ENCODE peak calls at places on chromosomes 7 and 10, in seven cellular contexts. B is suprapubic skin, W is A549, P is transverse colon, L is sigmoid colon, U is ovary, G is esophagus muscularis mucosa. M is an unnamed sample.

GRCh38 chr7:146575903-146576302 is 459.3 kb downstream of the CNTNAP2 start:
- DNase-seq in P (no peak), W (no peak), U (no peak), B (no peak), L (no peak), G (no peak), M (no peak)

GRCh38 chr10:125608474-125608873 is 74.5 kb downstream of the TEX36 start:
- DNase-seq in P (no peak), G (no peak), L (no peak), B (no peak), U (no peak), W (no peak), M (no peak)

GRCh38 chr10:32985781-32986350 is 27.8 kb upstream of the ITGB1 start:
- DNase-seq in B (no peak), L (no peak), W (no peak), P (no peak), G (no peak), U (no peak), M (no peak)

GRCh38 chr10:35464805-35465456 is 128.6 kb downstream of the CCNY start:
- DNase-seq in P (no peak), W (no peak), U (no peak), G (no peak), B (no peak), L (no peak), M (no peak)

GRCh38 chr10:96904648-96905047 is 72.5 kb downstream of the LCOR start:
- DNase-seq in U (no peak), B (no peak), G (no peak), P (no peak), W (no peak), L (no peak), M (no peak)

GRCh38 chr10:80443531-80443974 is 10.6 kb upstream of the TSPAN14 start:
- DNase-seq in W (no peak), P (peak; percentile 17), G (no peak), B (no peak), L (no peak), U (no peak), M (no peak)

GRCh38 chr7:33107136-33108066 is 1.8 kb downstream of the RP9 start:
- DNase-seq in P (peak; percentile 32), G (no peak), B (no peak), L (no peak), U (no peak), W (peak; percentile 18), M (peak; percentile 31)

GRCh38 chr7:15143936-15144335 is 241.4 kb upstream of the DGKB start:
- DNase-seq in W (no peak), L (no peak), U (no peak), G (no peak), P (no peak), B (no peak), M (no peak)

GRCh38 chr10:103763374-103764202 is 91.8 kb downstream of the SH3PXD2A start:
- DNase-seq in L (no peak), P (no peak), W (no peak), G (no peak), U (no peak), B (no peak), M (no peak)

GRCh38 chr7:86814980-86815379 is 171.3 kb downstream of the GRM3 start:
- DNase-seq in B (no peak), L (no peak), G (no peak), P (no peak), U (no peak), W (no peak), M (no peak)
- TF ChIP-seq CTCF in B (no peak), L (no peak), G (no peak), P (peak; percentile 22), U (no peak), W (peak; percentile 32), M (peak; percentile 21)

GRCh38 chr10:83539528-83540308 is 599.6 kb upstream of the GHITM start:
- DNase-seq in P (peak; percentile 30), L (peak; percentile 89), B (no peak), U (peak; percentile 80), W (no peak), G (no peak), M (no peak)

GRCh38 chr10:83544049-83544448 is 595.3 kb upstream of the GHITM start:
- DNase-seq in G (no peak), P (no peak), B (no peak), W (no peak), L (no peak), U (no peak), M (no peak)

GRCh38 chr10:83542774-83543291 is 596.5 kb upstream of the GHITM start:
- DNase-seq in G (no peak), L (no peak), B (no peak), U (no peak), W (no peak), P (no peak), M (no peak)

GRCh38 chr10:83538047-83538446 is 601.3 kb upstream of the GHITM start:
- DNase-seq in W (no peak), B (no peak), G (no peak), L (no peak), P (no peak), U (no peak), M (no peak)

GRCh38 chr10:83541096-83541495 is 598.2 kb upstream of the GHITM start:
- DNase-seq in L (no peak), B (no peak), G (no peak), U (no peak), P (no peak), W (no peak), M (no peak)
- TF ChIP-seq EP300 in L (no peak), B (no peak), G (no peak), U (no peak), P (no peak), W (no peak), M (no peak)

DNA sequence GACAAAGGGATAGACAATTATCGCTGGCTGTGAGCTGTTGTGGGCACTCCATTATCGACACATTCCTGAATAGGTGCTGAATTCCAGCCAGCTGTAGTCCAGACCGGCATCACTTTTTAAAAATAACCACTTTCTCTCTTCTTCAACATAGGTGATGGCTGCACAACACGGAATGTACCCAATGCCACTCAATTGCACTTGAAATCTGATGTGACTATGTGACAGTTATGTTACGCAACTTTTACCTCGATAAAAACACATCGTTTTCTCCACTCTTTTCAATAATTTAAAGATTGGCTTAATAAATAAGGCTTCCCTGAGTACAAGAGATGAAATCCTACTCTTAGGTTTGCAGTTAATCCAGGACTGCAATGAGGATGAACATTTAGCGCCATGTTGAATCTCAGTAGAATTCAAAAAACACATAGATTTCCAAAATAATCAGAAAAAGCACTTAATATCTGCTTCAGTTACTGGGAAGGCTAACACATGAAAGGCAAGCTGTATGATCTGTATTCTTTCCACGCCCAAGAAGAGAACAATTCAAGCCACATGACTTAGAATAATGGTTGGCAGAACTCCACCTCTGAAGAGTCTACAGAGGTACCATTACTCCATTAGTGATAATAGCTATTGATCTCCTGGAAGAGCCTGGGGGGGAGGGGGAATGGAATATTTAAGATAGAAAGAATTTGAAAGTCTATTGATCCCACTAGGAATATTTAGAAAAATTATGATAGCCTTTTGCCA is 3.6 kb downstream of the YWHAG start:
- DNase-seq in G (no peak), P (no peak), U (no peak), W (no peak), L (peak; percentile 18), B (no peak), M (no peak)
- H3K4me1 ChIP-seq in G (peaks cover 68% of the 10 kb centered on the region), P (peaks cover 41% of the 10 kb centered on the region), U (peaks cover 12% of the 10 kb centered on the region), W (peaks cover 58% of the 10 kb centered on the region), L (peaks cover 75% of the 10 kb centered on the region), B (peaks cover 52% of the 10 kb centered on the region), M (peaks cover 81% of the 10 kb centered on the region)

GRCh38 chr7:122302826-122303521 is 1.6 kb downstream of the FEZF1 start:
- DNase-seq in B (no peak), G (no peak), U (no peak), L (no peak), P (no peak), W (no peak), M (no peak)
- TF ChIP-seq CTCF in B (no peak), G (no peak), U (no peak), L (no peak), P (no peak), W (no peak), M (no peak)

GRCh38 chr10:4770766-4771553 is 55.0 kb upstream of the AKR1E2 start:
- DNase-seq in B (no peak), U (no peak), P (no peak), L (no peak), W (peak; percentile 69), G (no peak), M (no peak)

GRCh38 chr10:4767033-4767814 is 58.8 kb upstream of the AKR1E2 start:
- DNase-seq in U (no peak), P (no peak), G (no peak), W (peak; percentile 13), L (no peak), B (no peak), M (no peak)

GRCh38 chr10:4772202-4772570 is 53.8 kb upstream of the AKR1E2 start:
- DNase-seq in G (no peak), U (no peak), L (no peak), B (no peak), P (no peak), W (no peak), M (no peak)

GRCh38 chr10:4775808-4776207 is 50.2 kb upstream of the AKR1E2 start:
- DNase-seq in P (no peak), W (peak; percentile 12), G (no peak), U (no peak), L (no peak), B (no peak), M (no peak)

GRCh38 chr10:4771554-4772201 is 54.3 kb upstream of the AKR1E2 start:
- DNase-seq in P (no peak), B (no peak), G (no peak), L (no peak), U (no peak), W (no peak), M (no peak)
- TF ChIP-seq EP300 in P (no peak), B (no peak), G (no peak), L (no peak), U (no peak), W (no peak), M (no peak)

GRCh38 chr10:91604936-91605534 is 27.8 kb downstream of the PPP1R3C start:
- DNase-seq in G (no peak), U (no peak), B (no peak), W (no peak), P (no peak), L (no peak), M (no peak)

GRCh38 chr10:91605968-91606367 is 26.9 kb downstream of the PPP1R3C start:
- DNase-seq in W (no peak), U (no peak), P (no peak), B (no peak), G (peak; percentile 0), L (no peak), M (no peak)

GRCh38 chr10:91610444-91610843 is 22.4 kb downstream of the PPP1R3C start:
- DNase-seq in W (no peak), B (no peak), U (no peak), P (no peak), L (no peak), G (no peak), M (no peak)

GRCh38 chr10:91610919-91611318 is 22.0 kb downstream of the PPP1R3C start:
- DNase-seq in P (no peak), W (no peak), U (no peak), B (no peak), L (no peak), G (no peak), M (no peak)

GRCh38 chr10:91607661-91608442 is 25.0 kb downstream of the PPP1R3C start:
- DNase-seq in P (no peak), G (no peak), W (no peak), B (no peak), U (no peak), L (no peak), M (no peak)
- H3K4me1 ChIP-seq in P (peaks cover 7% of the 10 kb centered on the region), G (peaks cover 73% of the 10 kb centered on the region), W (peaks cover 63% of the 10 kb centered on the region), B (peaks cover 37% of the 10 kb centered on the region), U (peaks cover 18% of the 10 kb centered on the region), L (peaks cover 73% of the 10 kb centered on the region), M (peaks cover 32% of the 10 kb centered on the region)